ENCODE peak calls at places on chromosomes 16 and 17, in ten cellular contexts. L is glutamatergic neuron; P is neural crest cell; U is choroid plexus epithelial cell; N is CD4-positive, alpha-beta T cell; E is fibroblast of the aortic adventitia; B is heart right ventricle; X is GM20000; T is CD8-positive, alpha-beta T cell; D is cardiac muscle cell. M is an unnamed sample.

GRCh38 chr16:3305109-3306068 is at the start of the genes TIGD7 and ZNF75A:
- DNase-seq in L (peak; percentile 88), P (peak; percentile 69), U (peak; percentile 93), N (peak; percentile 69), E (peak; percentile 86), B (peak; percentile 86), X (peak; percentile 94), T (peak; percentile 81), D (peak; percentile 94), M (peak; percentile 56)

GRCh38 chr16:75481475-75481874 is 13.8 kb downstream of the CHST6 start:
- DNase-seq in L (no peak), P (no peak), U (no peak), N (no peak), E (no peak), B (no peak), X (no peak), T (no peak), D (no peak), M (no peak)

GRCh38 chr17:56431736-56432135 is 161.8 kb upstream of the NOG start:
- DNase-seq in L (no peak), P (no peak), U (no peak), N (no peak), E (no peak), B (no peak), X (no peak), T (no peak), D (no peak), M (no peak)

GRCh38 chr16:31284926-31285325 is 25.2 kb downstream of the ITGAM start:
- DNase-seq in L (no peak), P (no peak), U (no peak), N (no peak), E (no peak), B (no peak), X (no peak), T (no peak), D (no peak), M (no peak)

GRCh38 chr17:4897198-4897657 is 2.1 kb upstream of the C17orf107 start:
- DNase-seq in L (no peak), P (no peak), U (no peak), N (no peak), E (no peak), B (no peak), X (no peak), T (no peak), D (no peak), M (no peak)

GRCh38 chr17:28989028-28989427 is 16.8 kb downstream of the SEZ6 start:
- DNase-seq in L (no peak), P (no peak), U (no peak), N (no peak), E (no peak), B (no peak), X (no peak), T (no peak), D (no peak), M (no peak)

GRCh38 chr16:50521246-50521900 is 26.8 kb upstream of the NKD1 start:
- DNase-seq in L (no peak), P (no peak), U (no peak), N (no peak), E (no peak), B (no peak), X (no peak), T (no peak), D (no peak), M (no peak)

GRCh38 chr16:69566437-69567030 is 768 bp downstream of the NFAT5 start:
- DNase-seq in L (no peak), P (peak; percentile 24), U (no peak), N (no peak), E (peak; percentile 67), B (peak; percentile 77), X (peak; percentile 82), T (peak; percentile 25), D (peak; percentile 75), M (peak; percentile 53)

GRCh38 chr17:18184143-18185007 is 747 bp downstream of the ALKBH5 start:
- DNase-seq in L (peak; percentile 46), P (no peak), U (peak; percentile 46), N (peak; percentile 73), E (peak; percentile 42), B (peak; percentile 38), X (peak; percentile 66), T (peak; percentile 70), D (peak; percentile 38), M (peak; percentile 30)

GRCh38 chr16:3578610-3579551 is 1.7 kb upstream of the NLRC3 start:
- DNase-seq in L (no peak), P (no peak), U (no peak), N (peak; percentile 19), E (no peak), B (no peak), X (peak; percentile 80), T (peak; percentile 71), D (no peak), M (no peak)

GRCh38 chr17:41968676-41969075 is 2.1 kb downstream of the CNP start:
- DNase-seq in L (no peak), P (no peak), U (no peak), N (no peak), E (no peak), B (no peak), X (no peak), T (no peak), D (no peak), M (no peak)

GRCh38 chr16:85989863-85990643 is 91.1 kb downstream of the IRF8 start:
- DNase-seq in L (no peak), P (no peak), U (peak; percentile 22), N (no peak), E (no peak), B (no peak), X (no peak), T (no peak), D (no peak), M (no peak)

GRCh38 chr17:8124350-8125195 is 667 bp upstream of the HES7 start:
- DNase-seq in L (no peak), P (peak; percentile 13), U (peak; percentile 49), N (no peak), E (peak; percentile 33), B (no peak), X (no peak), T (no peak), D (no peak), M (no peak)

GRCh38 chr16:89149386-89149785 is 22.2 kb upstream of the CDH15 start:
- DNase-seq in L (no peak), P (no peak), U (no peak), N (no peak), E (no peak), B (no peak), X (no peak), T (no peak), D (no peak), M (no peak)

GRCh38 chr17:41785876-41786226 is 660 bp downstream of the JUP start:
- DNase-seq in L (peak; percentile 40), P (no peak), U (no peak), N (no peak), E (no peak), B (no peak), X (no peak), T (no peak), D (no peak), M (no peak)

GRCh38 chr17:76405967-76406647 is 21.7 kb downstream of the SPHK1 start:
- DNase-seq in L (no peak), P (no peak), U (peak; percentile 32), N (no peak), E (no peak), B (peak; percentile 84), X (no peak), T (no peak), D (no peak), M (no peak)

GRCh38 chr16:73217654-73218053 is 169.7 kb upstream of the ZFHX3 start:
- DNase-seq in L (no peak), P (no peak), U (no peak), N (no peak), E (no peak), B (no peak), X (no peak), T (no peak), D (no peak), M (no peak)
- TF ChIP-seq CTCF in L (peak; percentile 65), P (peak; percentile 58), U (peak; percentile 45), N (no peak), E (no peak), B (peak; percentile 18), X (no peak), T (no peak), D (peak; percentile 23), M (peak; percentile 60)

DNA sequence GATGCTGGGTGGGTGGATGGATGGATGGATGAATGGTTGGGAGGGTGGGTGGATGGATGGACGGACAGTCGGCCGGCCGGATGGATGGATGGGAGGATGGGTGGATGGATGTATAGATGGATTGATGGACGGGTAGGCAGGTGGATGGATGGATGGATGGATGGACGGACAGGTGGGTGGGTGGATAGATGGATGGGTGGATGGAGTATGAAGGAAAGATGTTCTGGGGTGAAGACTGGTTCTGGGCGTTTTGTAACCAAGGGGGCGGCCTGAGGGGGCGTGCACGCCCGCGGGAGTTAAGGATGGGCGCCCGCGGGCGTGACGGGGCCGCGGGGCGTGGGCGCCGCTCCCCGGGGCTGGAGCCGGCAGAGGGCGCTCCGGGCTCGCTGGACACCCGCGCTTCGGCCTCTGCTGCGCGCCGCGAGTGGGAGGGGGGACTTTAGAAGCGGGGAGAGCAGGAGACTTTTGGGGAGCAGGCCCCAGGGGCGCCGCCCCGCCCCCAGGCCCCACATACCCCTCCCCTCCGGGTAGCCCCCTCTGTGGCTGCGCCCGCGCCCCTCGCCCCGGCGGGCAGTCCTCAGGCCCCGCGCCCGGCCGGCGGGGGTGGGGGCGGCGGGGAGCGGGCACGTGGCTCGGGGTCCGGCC is at the start of gene NECAB2:
- DNase-seq in L (peak; percentile 78), P (peak; percentile 60), U (peak; percentile 39), N (no peak), E (peak; percentile 15), B (peak; percentile 40), X (peak; percentile 91), T (no peak), D (peak; percentile 36), M (peak; percentile 53)
- TF ChIP-seq CTCF in L (peak; percentile 56), P (peak; percentile 76), U (peak; percentile 50), N (no peak), E (peak; percentile 58), B (peak; percentile 66), X (peak; percentile 69), T (no peak), D (peak; percentile 49), M (peak; percentile 45)

GRCh38 chr17:70100983-70101382 is 26.0 kb downstream of the KCNJ16 start:
- DNase-seq in L (no peak), P (no peak), U (peak; percentile 20), N (no peak), E (peak; percentile 26), B (no peak), X (no peak), T (no peak), D (no peak), M (no peak)
- TF ChIP-seq CTCF in L (no peak), P (no peak), U (peak; percentile 19), N (no peak), E (peak; percentile 22), B (peak; percentile 8), X (no peak), T (no peak), D (no peak), M (no peak)

DNA sequence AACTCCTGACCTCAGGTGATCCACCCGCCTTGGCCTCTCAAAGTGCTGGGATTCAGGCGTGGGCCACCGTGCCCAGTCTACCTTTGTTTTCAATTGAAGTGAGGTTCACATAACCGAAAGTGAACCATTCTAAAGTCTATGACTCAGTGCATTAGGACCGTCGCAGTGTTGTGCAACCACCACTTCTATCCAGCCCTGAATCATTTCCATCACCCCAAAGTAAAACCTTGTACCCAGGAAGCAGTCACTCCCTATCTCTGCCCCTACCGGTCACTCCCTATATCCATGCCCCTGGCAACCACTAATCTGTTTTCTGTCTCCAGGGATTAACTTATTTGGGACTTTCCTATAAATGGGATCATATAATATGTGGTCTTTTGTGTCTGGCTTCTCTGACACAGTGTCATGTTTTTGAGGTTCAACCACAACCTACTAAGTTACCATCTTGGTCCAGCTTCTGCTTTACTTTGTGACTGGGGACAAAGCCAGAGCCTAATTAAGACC is 28.3 kb upstream of the CDC42EP4 start:
- DNase-seq in L (no peak), P (no peak), U (peak; percentile 93), N (no peak), E (peak; percentile 94), B (no peak), X (no peak), T (no peak), D (peak; percentile 91), M (no peak)
- TF ChIP-seq CTCF in L (no peak), P (no peak), U (peak; percentile 49), N (no peak), E (peak; percentile 59), B (peak; percentile 20), X (no peak), T (no peak), D (peak; percentile 47), M (no peak)